ENCODE peak calls at places on chromosomes 4 and X, in six cellular contexts. P is GM12878, Y is GM12891, W is HepG2, U is K562, S is SK-N-SH. V is an unnamed sample.

GRCh38 chr4:145956288-145956890 is 17.8 kb upstream of the ZNF827 start:
- DNase-seq in P (no peak), Y (no peak), W (peak), U (peak), S (peak), V (no peak)

GRCh38 chr4:100582146-100582545 is 64.3 kb upstream of the EMCN start:
- DNase-seq in P (no peak), Y (no peak), W (no peak), U (no peak), S (no peak), V (no peak)

GRCh38 chrX:38860106-38861013 is 59.1 kb downstream of the MID1IP1 start:
- DNase-seq in P (no peak), Y (no peak), W (no peak), U (no peak), S (no peak), V (no peak)

GRCh38 chrX:12142661-12143060 is 4.4 kb downstream of the FRMPD4 start:
- DNase-seq in P (no peak), Y (no peak), W (no peak), U (no peak), S (no peak), V (no peak)

GRCh38 chrX:119734897-119735339 is 23.5 kb upstream of the SOWAHD start:
- DNase-seq in P (no peak), Y (no peak), W (no peak), U (no peak), S (peak), V (no peak)

GRCh38 chr4:67035501-67035900 is 509.8 kb downstream of the CENPC start:
- DNase-seq in P (no peak), Y (no peak), W (peak), U (no peak), S (no peak), V (no peak)

GRCh38 chrX:67338262-67338661 is 205.6 kb upstream of the AR start:
- DNase-seq in P (no peak), Y (no peak), W (no peak), U (no peak), S (no peak), V (no peak)

GRCh38 chrX:71166461-71166860 is 21.8 kb downstream of the NLGN3 start:
- DNase-seq in P (no peak), Y (no peak), W (no peak), U (no peak), S (no peak), V (no peak)

GRCh38 chr4:32519060-32519459 is 1798.9 kb downstream of the PCDH7 start:
- DNase-seq in P (no peak), Y (no peak), W (no peak), U (no peak), S (no peak), V (no peak)

GRCh38 chrX:110851780-110852179 is 56.2 kb upstream of the CHRDL1 start:
- DNase-seq in P (no peak), Y (no peak), W (no peak), U (no peak), S (no peak), V (no peak)

GRCh38 chr4:88320780-88321373 is 36.5 kb upstream of the PPM1K start:
- DNase-seq in P (peak), Y (peak), W (no peak), U (no peak), S (no peak), V (peak)

GRCh38 chrX:3939967-3940610 is 226.6 kb upstream of the PRKX start:
- DNase-seq in P (no peak), Y (no peak), W (no peak), U (no peak), S (peak), V (no peak)

GRCh38 chr4:174358410-174358809 is 74.7 kb downstream of the CEP44 start:
- DNase-seq in P (no peak), Y (no peak), W (no peak), U (no peak), S (no peak), V (no peak)

GRCh38 chrX:155329293-155329692 is 5.1 kb downstream of the CLIC2 start:
- DNase-seq in P (no peak), Y (no peak), W (no peak), U (no peak), S (no peak), V (no peak)

GRCh38 chr4:113358784-113359183 is 309.3 kb downstream of the ANK2 start:
- DNase-seq in P (no peak), Y (no peak), W (no peak), U (no peak), S (no peak), V (no peak)

GRCh38 chr4:122379239-122379638 is 428 bp downstream of the ADAD1 start:
- DNase-seq in P (no peak), Y (no peak), W (no peak), U (no peak), S (peak), V (no peak)

GRCh38 chr4:8120518-8120917 is 38.1 kb downstream of the ABLIM2 start:
- DNase-seq in P (no peak), Y (no peak), W (no peak), U (no peak), S (no peak), V (no peak)

GRCh38 chr4:18934197-18934596 is 912.6 kb upstream of the LCORL start:
- DNase-seq in P (no peak), Y (no peak), W (no peak), U (no peak), S (peak), V (no peak)

GRCh38 chr4:106708604-106708876 is 327.6 kb downstream of the DKK2 start:
- DNase-seq in P (no peak), Y (no peak), W (no peak), U (no peak), S (no peak), V (no peak)

GRCh38 chr4:102139932-102140331 is 205.3 kb downstream of the SLC39A8 start:
- DNase-seq in P (no peak), Y (no peak), W (no peak), U (no peak), S (no peak), V (no peak)

GRCh38 chrX:101478366-101478765 is 6.9 kb upstream of the ARMCX4 start:
- DNase-seq in P (no peak), Y (no peak), W (no peak), U (no peak), S (no peak), V (no peak)

GRCh38 chr4:92106816-92107215 is 196.9 kb upstream of the GRID2 start:
- DNase-seq in P (no peak), Y (no peak), W (no peak), U (no peak), S (no peak), V (no peak)

GRCh38 chr4:52244103-52244772 is 193.1 kb downstream of the SPATA18 start:
- DNase-seq in P (no peak), Y (no peak), W (no peak), U (no peak), S (no peak), V (no peak)
- TF ChIP-seq TAF1 in P (no peak), Y (no peak), W (no peak), U (no peak), S (no peak), V (no peak)

GRCh38 chr4:168811793-168812651 is 198.0 kb downstream of the CBR4 start:
- DNase-seq in P (no peak), Y (no peak), W (no peak), U (no peak), S (no peak), V (no peak)
- TF ChIP-seq TAF1 in P (no peak), Y (no peak), W (no peak), U (no peak), S (no peak), V (no peak)

DNA sequence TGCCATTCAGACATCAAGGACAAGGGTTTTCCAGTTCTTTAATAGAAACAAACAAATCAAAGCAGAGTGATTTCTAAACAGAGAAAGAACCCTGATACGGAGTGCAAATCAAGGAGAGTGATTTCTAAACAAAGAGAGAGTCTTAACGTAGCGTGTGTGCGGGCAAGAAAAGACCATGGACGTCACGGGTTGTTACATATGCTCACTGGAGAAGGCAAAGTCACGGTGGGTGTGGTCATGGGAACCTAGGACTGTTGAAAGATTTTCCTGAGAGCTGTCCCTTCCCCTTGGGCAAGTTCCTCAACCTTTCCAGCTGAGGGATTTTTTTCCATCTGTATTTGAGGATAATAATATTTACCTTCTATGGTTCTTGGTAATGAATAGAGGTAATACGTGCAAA is 95.0 kb upstream of the SLC34A2 start:
- DNase-seq in P (no peak), Y (no peak), W (no peak), U (no peak), S (no peak), V (no peak)
- TF ChIP-seq TAF1 in P (no peak), Y (no peak), W (no peak), U (no peak), S (no peak), V (no peak)

DNA sequence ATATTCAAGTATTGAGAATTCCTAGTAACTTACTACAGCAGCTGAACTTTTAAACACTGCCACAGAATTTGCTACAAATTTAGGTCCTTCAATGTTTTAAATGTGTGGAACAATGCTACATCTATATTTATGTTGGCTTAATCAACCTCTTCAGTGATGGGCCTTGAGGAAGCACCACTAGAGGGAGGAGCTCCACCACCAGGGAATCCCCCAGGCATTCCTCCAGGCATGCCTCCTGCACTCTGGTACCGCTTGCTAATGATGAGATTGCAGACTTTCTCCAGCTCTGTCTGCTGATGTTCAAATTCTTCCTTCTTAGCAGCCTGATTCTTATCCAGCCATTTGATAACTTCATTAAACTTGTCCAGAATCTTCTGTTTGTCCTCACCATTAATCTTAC is 190.8 kb downstream of the HTR2C start:
- DNase-seq in P (no peak), Y (no peak), W (no peak), U (no peak), S (no peak), V (no peak)
- TF ChIP-seq TAF1 in P (no peak), Y (no peak), W (no peak), U (no peak), S (no peak), V (no peak)

GRCh38 chr4:52588097-52588496 is 71.0 kb downstream of the USP46 start:
- DNase-seq in P (no peak), Y (peak), W (peak), U (peak), S (peak), V (peak)

GRCh38 chr4:52585379-52585778 is 73.7 kb downstream of the USP46 start:
- DNase-seq in P (no peak), Y (no peak), W (no peak), U (no peak), S (no peak), V (no peak)

GRCh38 chr4:52592287-52592686 is 66.8 kb downstream of the USP46 start:
- DNase-seq in P (no peak), Y (no peak), W (no peak), U (no peak), S (no peak), V (no peak)

GRCh38 chr4:52586069-52586468 is 73.0 kb downstream of the USP46 start:
- DNase-seq in P (no peak), Y (no peak), W (no peak), U (no peak), S (no peak), V (no peak)

DNA sequence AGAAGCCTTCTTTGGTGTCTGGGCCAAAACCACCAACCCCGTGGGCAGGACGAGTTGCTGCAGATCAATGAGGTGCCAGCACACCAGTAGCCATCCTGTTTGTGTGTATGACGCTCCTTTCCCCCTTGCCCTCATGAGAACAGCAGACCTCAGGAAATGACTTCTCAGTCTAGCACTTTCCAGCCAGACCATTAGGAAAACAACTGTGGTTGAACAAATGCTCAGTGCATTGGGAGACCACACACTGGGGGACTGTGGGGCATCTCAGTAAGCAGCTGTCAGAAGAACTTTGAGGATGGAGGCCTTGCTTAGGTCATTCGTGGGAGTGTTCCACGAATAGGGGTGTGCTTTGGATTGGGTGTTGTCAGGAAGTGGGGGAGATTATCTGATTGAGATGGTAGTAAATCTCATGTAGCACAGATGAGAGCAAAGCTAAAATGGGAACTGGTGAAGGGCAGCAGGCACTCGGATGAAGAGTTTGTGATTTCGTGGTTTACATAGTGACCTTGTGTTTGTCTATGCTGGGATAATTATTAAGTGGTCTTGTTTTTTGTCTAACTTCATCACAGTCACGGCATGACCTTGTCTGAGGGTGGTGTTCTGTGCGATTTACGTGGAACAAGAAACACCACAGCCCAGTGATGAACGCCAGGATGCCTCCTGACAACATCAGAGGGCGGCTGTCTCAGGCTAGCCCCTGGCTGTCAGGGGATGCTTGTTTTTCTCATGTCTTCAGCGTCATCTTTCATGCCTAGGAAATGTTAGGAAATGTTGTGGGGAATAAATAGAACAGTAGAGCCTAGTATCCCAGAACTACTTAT is 70.1 kb downstream of the USP46 start:
- DNase-seq in P (no peak), Y (no peak), W (no peak), U (no peak), S (no peak), V (no peak)
- TF ChIP-seq TAF1 in P (no peak), Y (no peak), W (no peak), U (no peak), S (no peak), V (no peak)

DNA sequence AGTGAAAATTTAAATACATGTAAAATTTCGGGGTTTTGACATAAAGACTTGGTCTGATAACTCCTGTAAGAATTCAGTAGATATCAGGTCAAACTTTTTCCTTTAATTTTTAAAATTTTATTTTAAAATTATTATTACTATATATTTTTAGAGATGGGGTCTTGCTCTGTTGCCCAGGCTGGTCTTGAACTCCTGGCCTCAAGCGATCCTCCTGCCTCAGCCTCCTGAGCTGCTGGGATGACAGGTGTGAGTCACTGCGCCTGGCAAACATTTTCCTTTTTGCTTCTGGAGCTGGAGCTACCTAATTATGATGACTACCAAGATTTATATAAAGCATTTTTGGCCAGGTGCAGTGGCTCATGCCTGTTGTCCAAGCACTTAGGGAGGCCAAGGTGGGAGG is 37.3 kb downstream of the KLHL15 start:
- DNase-seq in P (no peak), Y (no peak), W (no peak), U (no peak), S (no peak), V (no peak)
- TF ChIP-seq TAF1 in P (no peak), Y (no peak), W (no peak), U (no peak), S (no peak), V (no peak)

GRCh38 chrX:45329217-45329616 is 128.5 kb upstream of the DIPK2B start:
- DNase-seq in P (no peak), Y (no peak), W (no peak), U (no peak), S (no peak), V (no peak)
- TF ChIP-seq TAF1 in P (no peak), Y (no peak), W (no peak), U (no peak), S (no peak), V (no peak)

DNA sequence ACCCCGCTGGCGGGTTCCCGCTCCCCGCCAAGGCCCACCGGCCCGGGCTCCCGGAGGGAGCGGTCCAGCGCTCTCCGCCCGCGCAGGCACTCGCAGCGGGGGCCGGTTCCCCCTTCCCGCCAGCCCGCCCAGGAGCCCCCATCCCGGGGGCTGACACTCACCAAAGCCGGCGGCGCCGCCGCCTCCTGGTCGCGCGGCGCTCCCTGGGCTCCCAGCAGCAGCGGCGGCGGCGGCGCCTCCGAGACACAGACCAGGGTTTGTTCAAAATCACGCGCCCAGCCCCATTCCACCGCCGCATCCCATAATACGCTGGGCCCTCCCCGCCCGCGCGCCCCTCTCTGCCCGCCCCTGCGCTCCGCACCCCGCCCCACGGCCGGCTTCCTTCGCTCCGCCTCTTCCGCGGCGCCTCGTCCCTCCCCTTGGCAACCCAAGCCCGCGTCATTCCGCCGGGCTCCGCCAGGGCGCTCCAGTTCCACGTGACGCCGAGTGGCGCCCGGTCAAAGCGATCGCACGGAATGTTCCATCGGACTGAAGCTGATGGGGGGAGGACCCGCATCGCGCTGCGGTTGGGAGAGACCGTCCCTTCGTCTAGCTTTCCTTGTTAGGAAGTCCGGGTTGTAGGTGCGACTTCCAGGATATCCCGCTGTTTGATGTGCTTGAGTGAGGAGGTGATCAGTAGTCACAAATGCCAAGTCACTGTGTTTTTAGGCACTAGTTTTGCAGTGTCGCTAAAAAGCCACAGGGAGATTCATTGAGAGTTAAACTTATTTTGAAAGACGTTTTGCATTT is 2.2 kb upstream of the LIN54 start:
- DNase-seq in P (peak), Y (peak), W (peak), U (peak), S (peak), V (peak)
- TF ChIP-seq TAF1 in P (peak), Y (peak), W (peak), U (peak), S (peak), V (no peak)

V was measured in GM12892.